ENCODE peak calls at places on chromosomes 12 and 14, in six cellular contexts. E is mucosa of descending colon, Y is fibroblast of lung, G is tibial nerve, L is kidney, O is neural progenitor cell. F is an unnamed sample.

GRCh38 chr14:101402936-101403660 is 158.2 kb upstream of the DIO3 start:
- DNase-seq in E (no peak), Y (no peak), G (no peak), L (no peak), O (no peak), F (no peak)

GRCh38 chr12:130634866-130635265 is 81.2 kb downstream of the RIMBP2 start:
- DNase-seq in E (no peak), Y (no peak), G (no peak), L (no peak), O (no peak), F (no peak)

GRCh38 chr12:91618281-91618680 is 435.7 kb upstream of the DCN start:
- DNase-seq in E (no peak), Y (no peak), G (no peak), L (no peak), O (no peak), F (no peak)

GRCh38 chr12:25701290-25701689 is 148.2 kb upstream of the LMNTD1 start:
- DNase-seq in E (no peak), Y (peak; percentile 78), G (no peak), L (no peak), O (no peak), F (no peak)

GRCh38 chr12:42444192-42444943 is 118.4 kb downstream of the PPHLN1 start:
- DNase-seq in E (no peak), Y (no peak), G (no peak), L (no peak), O (no peak), F (no peak)

GRCh38 chr14:70871863-70872677 is 35.2 kb upstream of the PCNX1 start:
- DNase-seq in E (no peak), Y (no peak), G (no peak), L (no peak), O (no peak), F (no peak)

GRCh38 chr14:94309721-94310120 is 13.4 kb downstream of the SERPINA6 start:
- DNase-seq in E (no peak), Y (no peak), G (no peak), L (no peak), O (no peak), F (no peak)

GRCh38 chr14:91149462-91149861 is 35.6 kb downstream of the DGLUCY start:
- DNase-seq in E (no peak), Y (peak; percentile 100), G (peak; percentile 80), L (no peak), O (no peak), F (no peak)

GRCh38 chr14:50425816-50426215 is 29.1 kb upstream of the CDKL1 start:
- DNase-seq in E (no peak), Y (peak; percentile 89), G (no peak), L (no peak), O (no peak), F (no peak)

GRCh38 chr12:113306382-113306781 is 28.5 kb downstream of the SLC8B1 start:
- DNase-seq in E (no peak), Y (peak; percentile 23), G (no peak), L (no peak), O (no peak), F (no peak)

GRCh38 chr12:67909681-67910080 is 79.6 kb upstream of the IFNG-AS1 start:
- DNase-seq in E (no peak), Y (peak; percentile 69), G (no peak), L (no peak), O (no peak), F (no peak)

GRCh38 chr12:120994059-120994458 is 15.7 kb downstream of the HNF1A start:
- DNase-seq in E (no peak), Y (no peak), G (no peak), L (no peak), O (no peak), F (no peak)

GRCh38 chr12:25781223-25781622 is 177.3 kb upstream of the RASSF8 start:
- DNase-seq in E (no peak), Y (no peak), G (no peak), L (no peak), O (no peak), F (no peak)

GRCh38 chr14:34018125-34018524 is 67.3 kb upstream of the EGLN3 start:
- DNase-seq in E (no peak), Y (no peak), G (no peak), L (no peak), O (no peak), F (no peak)

GRCh38 chr12:9243999-9244649 is 35.9 kb upstream of the PZP start:
- DNase-seq in E (no peak), Y (no peak), G (no peak), L (no peak), O (no peak), F (no peak)

GRCh38 chr12:80598004-80598606 is 109.3 kb upstream of the MYF6 start:
- DNase-seq in E (no peak), Y (peak; percentile 86), G (no peak), L (no peak), O (peak; percentile 41), F (no peak)

GRCh38 chr12:753401-754237 is 1.2 kb downstream of the WNK1 start:
- DNase-seq in E (peak; percentile 78), Y (peak; percentile 21), G (peak; percentile 17), L (peak; percentile 88), O (peak; percentile 57), F (peak; percentile 62)

GRCh38 chr12:32444895-32445294 is 45.5 kb downstream of the FGD4 start:
- DNase-seq in E (no peak), Y (peak; percentile 91), G (no peak), L (no peak), O (peak; percentile 29), F (no peak)

GRCh38 chr12:119208626-119209061 is 29.9 kb downstream of the HSPB8 start:
- DNase-seq in E (peak; percentile 64), Y (peak; percentile 5), G (peak; percentile 75), L (no peak), O (peak; percentile 57), F (no peak)

GRCh38 chr12:120239776-120240494 is 25.6 kb downstream of the PXN start:
- DNase-seq in E (no peak), Y (no peak), G (no peak), L (peak; percentile 10), O (no peak), F (no peak)

GRCh38 chr14:67704484-67705089 is 2.9 kb downstream of the RDH12 start:
- DNase-seq in E (no peak), Y (peak; percentile 37), G (peak; percentile 44), L (no peak), O (peak; percentile 74), F (no peak)

GRCh38 chr14:78902010-78902623 is 731.9 kb downstream of the NRXN3 start:
- DNase-seq in E (no peak), Y (peak; percentile 41), G (no peak), L (no peak), O (peak; percentile 79), F (no peak)

GRCh38 chr12:59452259-59452658 is 143.6 kb upstream of the SLC16A7 start:
- DNase-seq in E (no peak), Y (peak; percentile 85), G (no peak), L (no peak), O (no peak), F (no peak)

GRCh38 chr12:20798561-20798960 is 11.9 kb upstream of the SLCO1B3 start:
- DNase-seq in E (no peak), Y (peak; percentile 8), G (peak; percentile 27), L (no peak), O (peak; percentile 56), F (no peak)
- TF ChIP-seq CTCF in E (no peak), Y (peak; percentile 12), G (peak; percentile 32), L (peak; percentile 17), O (peak; percentile 69), F (peak; percentile 64)

DNA sequence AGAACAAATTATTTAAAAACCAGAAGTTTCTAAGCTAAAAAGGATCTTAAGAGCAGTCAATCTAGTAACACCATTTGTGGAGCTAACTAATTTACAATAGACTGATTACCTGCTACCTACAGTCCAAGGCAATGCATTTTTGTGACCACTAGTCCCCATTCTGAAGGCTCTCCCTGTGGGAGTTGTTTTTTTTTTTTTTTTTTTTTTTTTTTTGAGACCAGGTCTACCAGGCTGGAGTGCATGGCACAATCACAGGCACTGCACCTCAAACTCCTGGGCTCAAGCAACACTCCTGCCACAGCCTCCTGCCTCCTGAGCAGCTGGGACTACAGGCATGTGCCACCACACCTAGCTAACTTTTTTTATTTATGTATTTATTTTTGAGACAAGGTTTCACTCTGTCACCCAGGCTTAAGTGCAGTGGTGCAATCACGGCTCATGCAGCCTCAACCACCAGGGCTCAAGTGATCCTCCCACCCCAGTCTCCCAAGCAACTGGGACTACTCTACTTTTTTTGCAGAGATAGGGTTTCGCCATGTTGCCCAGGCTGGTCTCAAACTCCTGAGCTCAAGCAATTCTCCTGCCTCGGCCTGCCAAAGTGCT is 3.9 kb downstream of the GNPTAB start:
- DNase-seq in E (no peak), Y (no peak), G (no peak), L (no peak), O (no peak), F (no peak)
- H3K4me1 ChIP-seq in E (peaks cover 5% of the 10 kb centered on the region), Y (peaks cover 2% of the 10 kb centered on the region), G (peaks cover 46% of the 10 kb centered on the region), L (peaks cover 6% of the 10 kb centered on the region), O (peaks cover 6% of the 10 kb centered on the region), F (no peaks in the 10 kb centered on the region)

GRCh38 chr12:28876423-28876822 is 272.7 kb upstream of the FAR2 start:
- DNase-seq in E (no peak), Y (no peak), G (no peak), L (no peak), O (no peak), F (no peak)
- TF ChIP-seq CTCF in E (no peak), Y (no peak), G (no peak), L (no peak), O (no peak), F (no peak)

DNA sequence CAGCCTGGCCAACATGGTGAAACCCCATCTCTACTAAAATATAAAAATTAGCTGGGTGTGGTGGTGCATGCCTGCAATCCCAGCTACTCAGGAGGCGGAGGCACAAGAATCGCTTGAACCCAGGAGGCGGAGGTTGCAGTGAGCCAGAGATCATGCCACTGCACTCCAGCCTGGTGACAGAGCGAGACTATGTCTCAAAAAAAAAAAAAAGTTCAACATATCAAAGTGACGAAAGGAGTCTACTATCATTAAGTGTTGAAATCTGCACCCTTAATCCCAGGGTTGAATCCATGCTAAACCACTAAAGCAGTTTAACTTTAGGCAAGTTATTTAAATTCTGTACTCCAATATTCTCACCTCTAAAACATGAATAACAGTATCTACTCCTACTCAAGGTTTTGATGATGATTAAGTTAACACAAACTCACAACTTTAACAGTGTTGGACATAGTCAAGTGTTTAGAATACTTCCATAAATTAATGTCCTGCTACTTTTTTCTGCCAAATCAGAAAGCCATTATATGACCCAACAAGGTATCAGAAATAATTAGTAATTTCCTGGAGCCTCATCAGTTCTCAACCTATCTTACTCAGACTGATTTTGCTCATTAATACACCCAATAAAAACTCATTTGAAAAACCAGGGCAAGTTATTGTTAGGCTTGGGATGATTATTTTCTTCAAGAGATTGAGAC is 10.9 kb downstream of the HNRNPC start:
- DNase-seq in E (no peak), Y (no peak), G (no peak), L (no peak), O (no peak), F (no peak)
- H3K4me1 ChIP-seq in E (peaks cover 26% of the 10 kb centered on the region), Y (peaks cover 24% of the 10 kb centered on the region), G (peaks cover 86% of the 10 kb centered on the region), L (peaks cover 24% of the 10 kb centered on the region), O (peaks cover 51% of the 10 kb centered on the region), F (no peaks in the 10 kb centered on the region)

F was measured in right lobe of liver.